ENCODE peak calls at places on chromosomes 2 and 18, in eight cellular contexts. One of them, this sample, is unnamed.
A peak's percentile ranks its signal among the peaks of the same experiment; 100 is the strongest.

GRCh38 chr2:238098854-238099708 is 1.1 kb upstream of the ESPNL start:
- DNase-seq in right atrium auricular region: peak; percentile 49
- DNase-seq in CD8-positive, alpha-beta T cell: no peak
- DNase-seq in HAP-1: no peak
- DNase-seq in SK-N-SH: peak; percentile 43
- DNase-seq in left ventricle myocardium inferior: no peak
- DNase-seq in kidney: peak; percentile 66
- DNase-seq in cardiac muscle cell: no peak
- DNase-seq in this sample: no peak

GRCh38 chr18:39345321-39345720 is 1779.7 kb upstream of the CELF4 start:
- DNase-seq in right atrium auricular region: no peak
- DNase-seq in CD8-positive, alpha-beta T cell: no peak
- DNase-seq in HAP-1: no peak
- DNase-seq in SK-N-SH: no peak
- DNase-seq in left ventricle myocardium inferior: no peak
- DNase-seq in kidney: no peak
- DNase-seq in cardiac muscle cell: no peak
- DNase-seq in this sample: no peak

GRCh38 chr2:18153741-18154140 is 275.3 kb downstream of the KCNS3 start:
- DNase-seq in right atrium auricular region: no peak
- DNase-seq in CD8-positive, alpha-beta T cell: no peak
- DNase-seq in HAP-1: no peak
- DNase-seq in SK-N-SH: no peak
- DNase-seq in left ventricle myocardium inferior: no peak
- DNase-seq in kidney: no peak
- DNase-seq in cardiac muscle cell: no peak
- DNase-seq in this sample: no peak

GRCh38 chr2:224518806-224519580 is 66.2 kb downstream of the CUL3 start:
- DNase-seq in right atrium auricular region: no peak
- DNase-seq in CD8-positive, alpha-beta T cell: no peak
- DNase-seq in HAP-1: no peak
- DNase-seq in SK-N-SH: no peak
- DNase-seq in left ventricle myocardium inferior: no peak
- DNase-seq in kidney: no peak
- DNase-seq in cardiac muscle cell: no peak
- DNase-seq in this sample: no peak

GRCh38 chr18:3451166-3451988 is 1.4 kb downstream of the TGIF1 start:
- DNase-seq in right atrium auricular region: peak; percentile 98
- DNase-seq in CD8-positive, alpha-beta T cell: peak; percentile 75
- DNase-seq in HAP-1: peak; percentile 93
- DNase-seq in SK-N-SH: peak; percentile 86
- DNase-seq in left ventricle myocardium inferior: peak; percentile 95
- DNase-seq in kidney: peak; percentile 98
- DNase-seq in cardiac muscle cell: peak; percentile 88
- DNase-seq in this sample: peak; percentile 59

GRCh38 chr2:231547315-231548110 is 17.3 kb upstream of the NMUR1 start:
- DNase-seq in right atrium auricular region: no peak
- DNase-seq in CD8-positive, alpha-beta T cell: no peak
- DNase-seq in HAP-1: no peak
- DNase-seq in SK-N-SH: no peak
- DNase-seq in left ventricle myocardium inferior: no peak
- DNase-seq in kidney: no peak
- DNase-seq in cardiac muscle cell: no peak
- DNase-seq in this sample: no peak

GRCh38 chr2:234853739-234854138 is 98.1 kb upstream of the SH3BP4 start:
- DNase-seq in right atrium auricular region: no peak
- DNase-seq in CD8-positive, alpha-beta T cell: no peak
- DNase-seq in HAP-1: no peak
- DNase-seq in SK-N-SH: no peak
- DNase-seq in left ventricle myocardium inferior: no peak
- DNase-seq in kidney: no peak
- DNase-seq in cardiac muscle cell: no peak
- DNase-seq in this sample: no peak

GRCh38 chr2:31235504-31235902 is 1.6 kb downstream of the EHD3 start:
- DNase-seq in right atrium auricular region: peak; percentile 58
- DNase-seq in CD8-positive, alpha-beta T cell: no peak
- DNase-seq in HAP-1: no peak
- DNase-seq in SK-N-SH: no peak
- DNase-seq in left ventricle myocardium inferior: no peak
- DNase-seq in kidney: no peak
- DNase-seq in cardiac muscle cell: no peak
- DNase-seq in this sample: no peak

GRCh38 chr2:238287702-238288649 is at the start of gene PER2:
- DNase-seq in right atrium auricular region: peak; percentile 83
- DNase-seq in CD8-positive, alpha-beta T cell: no peak
- DNase-seq in HAP-1: peak; percentile 67
- DNase-seq in SK-N-SH: peak; percentile 71
- DNase-seq in left ventricle myocardium inferior: peak; percentile 61
- DNase-seq in kidney: peak; percentile 90
- DNase-seq in cardiac muscle cell: peak; percentile 78
- DNase-seq in this sample: peak; percentile 62

GRCh38 chr2:219290381-219291171 is 11.4 kb downstream of the DNAJB2 start:
- DNase-seq in right atrium auricular region: no peak
- DNase-seq in CD8-positive, alpha-beta T cell: no peak
- DNase-seq in HAP-1: no peak
- DNase-seq in SK-N-SH: no peak
- DNase-seq in left ventricle myocardium inferior: no peak
- DNase-seq in kidney: no peak
- DNase-seq in cardiac muscle cell: no peak
- DNase-seq in this sample: no peak

GRCh38 chr2:104856086-104856972 is 2.4 kb downstream of the POU3F3 start:
- DNase-seq in right atrium auricular region: no peak
- DNase-seq in CD8-positive, alpha-beta T cell: no peak
- DNase-seq in HAP-1: peak; percentile 49
- DNase-seq in SK-N-SH: peak; percentile 51
- DNase-seq in left ventricle myocardium inferior: no peak
- DNase-seq in kidney: peak; percentile 79
- DNase-seq in cardiac muscle cell: no peak
- DNase-seq in this sample: no peak

GRCh38 chr2:121400206-121400605 is 115.2 kb upstream of the TFCP2L1 start:
- DNase-seq in right atrium auricular region: no peak
- DNase-seq in CD8-positive, alpha-beta T cell: no peak
- DNase-seq in HAP-1: no peak
- DNase-seq in SK-N-SH: no peak
- DNase-seq in left ventricle myocardium inferior: no peak
- DNase-seq in kidney: no peak
- DNase-seq in cardiac muscle cell: no peak
- DNase-seq in this sample: peak; percentile 26

GRCh38 chr2:58099097-58099769 is 52.6 kb downstream of the VRK2 start:
- DNase-seq in right atrium auricular region: no peak
- DNase-seq in CD8-positive, alpha-beta T cell: no peak
- DNase-seq in HAP-1: no peak
- DNase-seq in SK-N-SH: no peak
- DNase-seq in left ventricle myocardium inferior: no peak
- DNase-seq in kidney: no peak
- DNase-seq in cardiac muscle cell: no peak
- DNase-seq in this sample: no peak

GRCh38 chr2:134324942-134325341 is 71.1 kb downstream of the MGAT5 start:
- DNase-seq in right atrium auricular region: no peak
- DNase-seq in CD8-positive, alpha-beta T cell: no peak
- DNase-seq in HAP-1: no peak
- DNase-seq in SK-N-SH: no peak
- DNase-seq in left ventricle myocardium inferior: no peak
- DNase-seq in kidney: no peak
- DNase-seq in cardiac muscle cell: no peak
- DNase-seq in this sample: no peak

GRCh38 chr2:134320930-134321329 is 67.1 kb downstream of the MGAT5 start:
- DNase-seq in right atrium auricular region: no peak
- DNase-seq in CD8-positive, alpha-beta T cell: peak; percentile 5
- DNase-seq in HAP-1: no peak
- DNase-seq in SK-N-SH: no peak
- DNase-seq in left ventricle myocardium inferior: no peak
- DNase-seq in kidney: no peak
- DNase-seq in cardiac muscle cell: no peak
- DNase-seq in this sample: no peak

GRCh38 chr2:134323777-134324176 is 69.9 kb downstream of the MGAT5 start:
- DNase-seq in right atrium auricular region: no peak
- DNase-seq in CD8-positive, alpha-beta T cell: no peak
- DNase-seq in HAP-1: no peak
- DNase-seq in SK-N-SH: no peak
- DNase-seq in left ventricle myocardium inferior: no peak
- DNase-seq in kidney: no peak
- DNase-seq in cardiac muscle cell: no peak
- DNase-seq in this sample: no peak

GRCh38 chr2:134327367-134327766 is 73.5 kb downstream of the MGAT5 start:
- DNase-seq in right atrium auricular region: no peak
- DNase-seq in CD8-positive, alpha-beta T cell: no peak
- DNase-seq in HAP-1: no peak
- DNase-seq in SK-N-SH: no peak
- DNase-seq in left ventricle myocardium inferior: no peak
- DNase-seq in kidney: no peak
- DNase-seq in cardiac muscle cell: no peak
- DNase-seq in this sample: no peak

GRCh38 chr2:134325696-134326095 is 71.8 kb downstream of the MGAT5 start:
- DNase-seq in right atrium auricular region: no peak
- DNase-seq in CD8-positive, alpha-beta T cell: no peak
- DNase-seq in HAP-1: no peak
- DNase-seq in SK-N-SH: no peak
- DNase-seq in left ventricle myocardium inferior: no peak
- DNase-seq in kidney: no peak
- DNase-seq in cardiac muscle cell: no peak
- DNase-seq in this sample: no peak
- H3K4me1 ChIP-seq in right atrium auricular region: peaks cover 48% of the 10 kb centered on the region
- H3K4me1 ChIP-seq in CD8-positive, alpha-beta T cell: peaks cover 27% of the 10 kb centered on the region
- H3K4me1 ChIP-seq in HAP-1: peaks cover 34% of the 10 kb centered on the region
- H3K4me1 ChIP-seq in SK-N-SH: peaks cover 16% of the 10 kb centered on the region
- H3K4me1 ChIP-seq in left ventricle myocardium inferior: peaks cover 66% of the 10 kb centered on the region
- H3K4me1 ChIP-seq in kidney: peaks cover 10% of the 10 kb centered on the region
- H3K4me1 ChIP-seq in cardiac muscle cell: peaks cover 5% of the 10 kb centered on the region
- H3K4me1 ChIP-seq in this sample: peaks cover 9% of the 10 kb centered on the region

GRCh38 chr18:41753826-41754225 is 201.2 kb upstream of the PIK3C3 start:
- DNase-seq in right atrium auricular region: no peak
- DNase-seq in CD8-positive, alpha-beta T cell: no peak
- DNase-seq in HAP-1: no peak
- DNase-seq in SK-N-SH: no peak
- DNase-seq in left ventricle myocardium inferior: no peak
- DNase-seq in kidney: no peak
- DNase-seq in cardiac muscle cell: no peak
- DNase-seq in this sample: no peak
- H3K4me3 ChIP-seq in right atrium auricular region: no peak overlapping the region
- H3K4me3 ChIP-seq in CD8-positive, alpha-beta T cell: no peak overlapping the region
- H3K4me3 ChIP-seq in HAP-1: no peak overlapping the region
- H3K4me3 ChIP-seq in SK-N-SH: no peak overlapping the region
- H3K4me3 ChIP-seq in left ventricle myocardium inferior: no peak overlapping the region
- H3K4me3 ChIP-seq in kidney: no peak overlapping the region
- H3K4me3 ChIP-seq in cardiac muscle cell: no peak overlapping the region
- H3K4me3 ChIP-seq in this sample: no peak overlapping the region

GRCh38 chr18:36465276-36465675 is 167.8 kb downstream of the FHOD3 start:
- DNase-seq in right atrium auricular region: no peak
- DNase-seq in CD8-positive, alpha-beta T cell: no peak
- DNase-seq in HAP-1: no peak
- DNase-seq in SK-N-SH: no peak
- DNase-seq in left ventricle myocardium inferior: no peak
- DNase-seq in kidney: no peak
- DNase-seq in cardiac muscle cell: no peak
- DNase-seq in this sample: no peak

GRCh38 chr18:36469471-36469870 is 172.0 kb downstream of the FHOD3 start:
- DNase-seq in right atrium auricular region: no peak
- DNase-seq in CD8-positive, alpha-beta T cell: no peak
- DNase-seq in HAP-1: no peak
- DNase-seq in SK-N-SH: no peak
- DNase-seq in left ventricle myocardium inferior: peak; percentile 52
- DNase-seq in kidney: no peak
- DNase-seq in cardiac muscle cell: no peak
- DNase-seq in this sample: no peak

GRCh38 chr18:36468161-36468560 is 170.6 kb downstream of the FHOD3 start:
- DNase-seq in right atrium auricular region: no peak
- DNase-seq in CD8-positive, alpha-beta T cell: no peak
- DNase-seq in HAP-1: no peak
- DNase-seq in SK-N-SH: peak; percentile 79
- DNase-seq in left ventricle myocardium inferior: peak; percentile 75
- DNase-seq in kidney: no peak
- DNase-seq in cardiac muscle cell: peak; percentile 92
- DNase-seq in this sample: peak; percentile 31

GRCh38 chr18:36465970-36466369 is 168.5 kb downstream of the FHOD3 start:
- DNase-seq in right atrium auricular region: no peak
- DNase-seq in CD8-positive, alpha-beta T cell: no peak
- DNase-seq in HAP-1: no peak
- DNase-seq in SK-N-SH: no peak
- DNase-seq in left ventricle myocardium inferior: no peak
- DNase-seq in kidney: no peak
- DNase-seq in cardiac muscle cell: no peak
- DNase-seq in this sample: no peak

DNA sequence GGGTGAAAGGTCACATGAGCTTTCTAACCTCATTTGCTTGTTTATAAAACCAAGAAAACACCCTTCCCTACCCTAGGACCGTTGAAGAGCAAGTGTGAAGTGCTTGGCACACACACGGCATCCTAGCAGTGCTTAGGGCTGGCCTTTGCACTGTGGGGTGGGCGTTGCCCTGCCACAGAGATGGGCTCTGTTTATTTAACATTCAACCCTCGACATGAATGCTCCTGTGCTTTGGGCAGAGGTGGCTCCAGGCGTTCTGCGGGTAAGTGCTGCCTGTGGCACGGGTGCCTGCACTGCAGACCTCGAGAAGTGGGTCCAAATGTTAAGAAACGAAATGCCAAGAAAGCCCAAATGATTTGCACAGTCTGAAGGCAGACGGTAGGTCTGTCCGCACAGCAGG is 170.1 kb downstream of the FHOD3 start:
- DNase-seq in right atrium auricular region: no peak
- DNase-seq in CD8-positive, alpha-beta T cell: no peak
- DNase-seq in HAP-1: no peak
- DNase-seq in SK-N-SH: no peak
- DNase-seq in left ventricle myocardium inferior: no peak
- DNase-seq in kidney: no peak
- DNase-seq in cardiac muscle cell: no peak
- DNase-seq in this sample: no peak
- H3K4me1 ChIP-seq in right atrium auricular region: peaks cover 65% of the 10 kb centered on the region
- H3K4me1 ChIP-seq in CD8-positive, alpha-beta T cell: no peaks in the 10 kb centered on the region
- H3K4me1 ChIP-seq in HAP-1: peaks cover 13% of the 10 kb centered on the region
- H3K4me1 ChIP-seq in SK-N-SH: peaks cover 26% of the 10 kb centered on the region
- H3K4me1 ChIP-seq in left ventricle myocardium inferior: peaks cover 78% of the 10 kb centered on the region
- H3K4me1 ChIP-seq in kidney: peaks cover 5% of the 10 kb centered on the region
- H3K4me1 ChIP-seq in cardiac muscle cell: peaks cover 81% of the 10 kb centered on the region
- H3K4me1 ChIP-seq in this sample: no peaks in the 10 kb centered on the region

GRCh38 chr18:9123520-9123919 is 13.1 kb upstream of the ANKRD12 start:
- DNase-seq in right atrium auricular region: no peak
- DNase-seq in CD8-positive, alpha-beta T cell: no peak
- DNase-seq in HAP-1: no peak
- DNase-seq in SK-N-SH: no peak
- DNase-seq in left ventricle myocardium inferior: no peak
- DNase-seq in kidney: no peak
- DNase-seq in cardiac muscle cell: no peak
- DNase-seq in this sample: no peak

GRCh38 chr18:9113468-9114149 is 11.1 kb downstream of the NDUFV2 start:
- DNase-seq in right atrium auricular region: no peak
- DNase-seq in CD8-positive, alpha-beta T cell: no peak
- DNase-seq in HAP-1: no peak
- DNase-seq in SK-N-SH: no peak
- DNase-seq in left ventricle myocardium inferior: no peak
- DNase-seq in kidney: no peak
- DNase-seq in cardiac muscle cell: no peak
- DNase-seq in this sample: no peak

GRCh38 chr18:9115984-9116383 is 13.5 kb downstream of the NDUFV2 start:
- DNase-seq in right atrium auricular region: no peak
- DNase-seq in CD8-positive, alpha-beta T cell: no peak
- DNase-seq in HAP-1: no peak
- DNase-seq in SK-N-SH: no peak
- DNase-seq in left ventricle myocardium inferior: no peak
- DNase-seq in kidney: no peak
- DNase-seq in cardiac muscle cell: no peak
- DNase-seq in this sample: no peak

GRCh38 chr18:9120796-9121195 is 15.8 kb upstream of the ANKRD12 start:
- DNase-seq in right atrium auricular region: no peak
- DNase-seq in CD8-positive, alpha-beta T cell: no peak
- DNase-seq in HAP-1: no peak
- DNase-seq in SK-N-SH: no peak
- DNase-seq in left ventricle myocardium inferior: no peak
- DNase-seq in kidney: no peak
- DNase-seq in cardiac muscle cell: no peak
- DNase-seq in this sample: no peak

GRCh38 chr18:9117980-9118841 is 15.7 kb downstream of the NDUFV2 start:
- DNase-seq in right atrium auricular region: no peak
- DNase-seq in CD8-positive, alpha-beta T cell: no peak
- DNase-seq in HAP-1: no peak
- DNase-seq in SK-N-SH: no peak
- DNase-seq in left ventricle myocardium inferior: no peak
- DNase-seq in kidney: no peak
- DNase-seq in cardiac muscle cell: no peak
- DNase-seq in this sample: no peak
- H3K4me3 ChIP-seq in right atrium auricular region: no peak overlapping the region
- H3K4me3 ChIP-seq in CD8-positive, alpha-beta T cell: peak overlapping the region; percentile 42
- H3K4me3 ChIP-seq in HAP-1: no peak overlapping the region
- H3K4me3 ChIP-seq in SK-N-SH: no peak overlapping the region
- H3K4me3 ChIP-seq in left ventricle myocardium inferior: peak overlapping the region; percentile 32
- H3K4me3 ChIP-seq in kidney: no peak overlapping the region
- H3K4me3 ChIP-seq in cardiac muscle cell: no peak overlapping the region
- H3K4me3 ChIP-seq in this sample: no peak overlapping the region